ENCODE peak calls at places on chromosomes 4 and X, in ten cellular contexts. V is psoas muscle; A is astrocyte of the spinal cord; H is mucosa of descending colon; O is MM.1S; E is glutamatergic neuron; S is HFFc6; L is PC-3; W is uterus; K is CD8-positive, alpha-beta T cell. T is an unnamed sample.

GRCh38 chrX:40908026-40908425 is 172.7 kb upstream of the MED14 start:
- DNase-seq in E (no peak), A (peak), L (peak), K (no peak), H (no peak), V (no peak), O (no peak), S (no peak), W (no peak), T (no peak)

GRCh38 chr4:172952052-172952451 is 216.6 kb upstream of the GALNT7 start:
- DNase-seq in H (no peak), A (no peak), L (no peak), W (no peak), E (no peak), K (no peak), V (no peak), S (no peak), O (no peak), T (no peak)

GRCh38 chrX:107559506-107559905 is 68.8 kb upstream of the PRPS1 start:
- DNase-seq in V (no peak), A (no peak), O (no peak), K (no peak), H (no peak), S (no peak), W (no peak), E (no peak), L (no peak), T (no peak)

GRCh38 chr4:116878280-116878679 is 207.1 kb downstream of the TRAM1L1 start:
- DNase-seq in W (no peak), A (no peak), H (no peak), K (no peak), L (no peak), S (no peak), O (no peak), V (no peak), E (no peak), T (no peak)

GRCh38 chr4:151576627-151577026 is 167.7 kb downstream of the FHIP1A start:
- DNase-seq in A (no peak), H (no peak), S (no peak), L (no peak), E (no peak), O (no peak), K (no peak), W (no peak), V (no peak), T (no peak)

GRCh38 chrX:9882669-9883446 is 84.3 kb upstream of the CLDN34 start:
- DNase-seq in S (no peak), E (no peak), W (no peak), V (no peak), H (no peak), O (no peak), A (no peak), L (no peak), K (no peak), T (no peak)

GRCh38 chr4:139015948-139016451 is 419 bp downstream of the NOCT start:
- DNase-seq in S (peak), V (no peak), O (peak), L (no peak), K (peak), E (no peak), W (no peak), H (peak), A (peak), T (peak)

GRCh38 chr4:1403177-1403583 is 3.1 kb downstream of the NKX1-1 start:
- DNase-seq in K (no peak), V (no peak), E (peak), S (no peak), A (no peak), O (no peak), L (no peak), H (no peak), W (no peak), T (no peak)

GRCh38 chr4:183757105-183757504 is 98.0 kb downstream of the TRAPPC11 start:
- DNase-seq in K (no peak), S (no peak), A (no peak), O (no peak), H (no peak), W (no peak), L (peak), V (no peak), E (no peak), T (peak)

GRCh38 chrX:64204701-64205440 is 637 bp downstream of the AMER1 start:
- DNase-seq in S (no peak), E (peak), O (peak), H (peak), A (peak), K (peak), W (peak), V (peak), L (peak), T (peak)

GRCh38 chr4:61522312-61522711 is 322.2 kb downstream of the ADGRL3 start:
- DNase-seq in L (no peak), O (no peak), H (no peak), W (no peak), S (no peak), E (no peak), V (no peak), K (no peak), A (no peak), T (no peak)

GRCh38 chrX:69189972-69190371 is 24.7 kb upstream of the PJA1 start:
- DNase-seq in V (no peak), O (no peak), H (peak), S (no peak), E (peak), A (no peak), W (peak), L (no peak), K (no peak), T (no peak)

GRCh38 chr4:108498925-108499324 is 121.5 kb upstream of the RPL34 start:
- DNase-seq in V (no peak), K (no peak), L (no peak), E (no peak), H (no peak), A (no peak), O (no peak), W (no peak), S (no peak), T (no peak)

GRCh38 chr4:104493071-104493831 is 1.4 kb downstream of the CXXC4 start:
- DNase-seq in A (no peak), O (peak), L (no peak), S (no peak), K (no peak), V (no peak), H (no peak), W (no peak), E (no peak), T (no peak)

GRCh38 chr4:89765966-89766365 is 71.0 kb downstream of the SNCA start:
- DNase-seq in W (no peak), V (no peak), K (no peak), H (peak), E (no peak), O (no peak), L (no peak), A (peak), S (peak), T (peak)

GRCh38 chr4:182973421-182974340 is 56.5 kb upstream of the DCTD start:
- DNase-seq in K (no peak), V (no peak), W (no peak), H (no peak), A (peak), L (peak), E (no peak), O (no peak), S (no peak), T (no peak)

GRCh38 chrX:79161655-79162054 is 17.2 kb downstream of the GPR174 start:
- DNase-seq in V (no peak), K (peak), A (no peak), L (no peak), S (no peak), W (no peak), H (peak), O (peak), E (no peak), T (no peak)

GRCh38 chrX:19863237-19864223 is 23.9 kb downstream of the SH3KBP1 start:
- DNase-seq in A (no peak), W (no peak), H (no peak), V (no peak), S (no peak), K (no peak), E (no peak), L (no peak), O (no peak), T (no peak)

GRCh38 chr4:153465583-153465921 is 608 bp upstream of the TMEM131L start:
- DNase-seq in O (peak), E (peak), H (peak), A (peak), K (peak), L (peak), S (peak), W (peak), V (peak), T (peak)

GRCh38 chr4:14994242-14994641 is 8.0 kb upstream of the CPEB2 start:
- DNase-seq in S (no peak), W (no peak), V (no peak), L (peak), A (peak), E (no peak), K (no peak), O (no peak), H (no peak), T (peak)

GRCh38 chrX:31656013-31656412 is 584.2 kb upstream of the FTHL17 start:
- DNase-seq in V (no peak), O (no peak), E (no peak), W (no peak), K (no peak), H (no peak), L (no peak), S (peak), A (peak), T (no peak)

GRCh38 chrX:153887385-153887784 is 1.4 kb upstream of the L1CAM start:
- DNase-seq in S (no peak), E (no peak), L (no peak), A (no peak), K (no peak), V (no peak), O (no peak), W (no peak), H (no peak), T (no peak)

GRCh38 chrX:44203791-44204190 is 139.7 kb downstream of the EFHC2 start:
- DNase-seq in A (no peak), H (no peak), O (no peak), V (no peak), E (no peak), W (no peak), K (no peak), L (peak), S (no peak), T (peak)
- TF ChIP-seq CTCF in A (peak), H (no peak), O (no peak), V (no peak), E (no peak), W (no peak), K (no peak), L (peak), S (no peak), T (no peak)

DNA sequence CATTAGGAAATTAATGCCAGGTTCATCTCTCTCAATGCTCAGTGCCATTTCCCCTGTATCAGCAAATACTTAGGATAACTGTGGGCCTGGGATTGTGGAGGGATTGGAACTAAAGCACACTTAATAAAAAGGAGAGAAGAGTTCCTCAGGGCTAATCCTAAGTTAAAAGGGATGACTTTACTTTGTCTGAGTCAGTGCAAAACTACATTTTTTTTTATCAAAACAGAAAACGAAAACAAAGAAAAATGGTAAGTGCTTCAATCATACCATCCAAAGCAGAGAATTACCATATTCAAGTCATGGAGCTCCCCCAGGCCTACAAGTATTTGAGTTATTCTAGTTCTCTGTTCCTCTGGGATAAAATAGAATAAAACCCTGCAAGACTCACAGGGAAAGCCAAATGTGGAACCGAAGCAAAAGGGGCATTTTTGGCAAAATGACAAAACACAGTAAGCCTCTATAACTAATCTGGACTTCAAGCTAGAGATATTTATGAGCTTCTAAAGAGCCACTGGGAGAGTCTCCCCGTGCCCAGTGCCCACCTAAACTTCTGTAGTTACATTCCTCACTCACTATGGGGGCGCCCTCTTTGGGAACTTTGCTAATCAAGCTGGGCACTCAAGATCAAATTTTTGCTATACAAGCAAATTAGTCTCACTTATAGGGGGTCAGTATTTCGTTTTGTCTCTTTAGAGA is 53.4 kb downstream of the PALLD start:
- DNase-seq in H (no peak), S (peak), V (no peak), W (no peak), L (peak), E (no peak), A (peak), K (no peak), O (no peak), T (no peak)
- TF ChIP-seq CTCF in H (no peak), S (peak), V (no peak), W (no peak), L (no peak), E (no peak), A (no peak), K (no peak), O (no peak), T (no peak)

DNA sequence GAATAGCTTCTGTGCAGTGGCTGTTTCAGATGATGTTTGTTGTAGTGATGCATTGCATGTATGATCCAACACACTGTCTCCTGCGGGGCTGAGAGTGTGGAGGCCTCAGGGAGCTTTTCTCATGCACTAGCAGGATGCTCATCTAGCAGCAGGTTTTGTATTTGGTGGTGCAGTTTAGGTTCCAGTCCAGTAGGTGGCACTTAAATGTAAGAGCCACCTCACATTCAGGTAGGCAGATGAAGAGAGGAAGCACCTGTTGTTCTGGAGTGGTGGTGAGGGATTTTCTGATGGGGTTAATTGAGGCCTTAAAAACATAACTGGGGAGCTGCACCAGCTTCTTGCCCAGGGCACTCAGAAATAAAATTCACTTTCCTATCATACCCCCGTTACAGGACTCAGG is 300.9 kb downstream of the SPIN4 start:
- DNase-seq in A (no peak), O (peak), W (no peak), V (no peak), L (peak), K (no peak), E (no peak), H (no peak), S (no peak), T (no peak)
- TF ChIP-seq CTCF in A (no peak), O (peak), W (no peak), V (no peak), L (peak), K (no peak), E (no peak), H (no peak), S (no peak), T (peak)

DNA sequence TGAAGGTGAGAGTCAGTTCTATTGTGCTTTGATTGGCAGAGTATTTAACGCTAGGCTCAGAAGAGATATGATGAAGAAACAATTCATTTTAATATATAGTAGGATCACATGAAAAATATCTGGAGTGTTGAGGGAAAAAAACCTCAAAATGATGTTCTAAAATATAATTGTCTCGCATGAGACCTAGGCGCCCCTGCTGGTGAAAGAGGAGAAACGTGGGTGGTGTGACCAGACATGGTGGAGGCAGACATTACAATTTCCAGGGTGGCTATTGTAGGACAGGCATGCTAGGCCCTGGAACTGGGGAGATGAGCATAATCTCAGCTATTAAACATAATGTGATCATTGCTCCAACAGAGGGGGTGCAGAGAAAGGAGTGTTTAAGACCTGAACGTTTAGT is 210.0 kb downstream of the HS3ST1 start:
- DNase-seq in H (no peak), E (no peak), O (no peak), A (no peak), W (no peak), S (no peak), L (no peak), K (no peak), V (no peak), T (peak)
- TF ChIP-seq CTCF in H (no peak), E (no peak), O (peak), A (no peak), W (no peak), S (peak), L (no peak), K (no peak), V (no peak), T (no peak)

GRCh38 chr4:177237291-177237690 is 72.4 kb upstream of the NEIL3 start:
- DNase-seq in S (no peak), O (no peak), V (no peak), A (no peak), W (no peak), E (no peak), H (no peak), L (no peak), K (no peak), T (no peak)

GRCh38 chr4:177242651-177243296 is 66.9 kb upstream of the NEIL3 start:
- DNase-seq in A (peak), K (no peak), V (no peak), E (no peak), O (no peak), L (no peak), W (no peak), S (peak), H (no peak), T (no peak)

GRCh38 chr4:177239475-177239874 is 70.2 kb upstream of the NEIL3 start:
- DNase-seq in W (no peak), E (no peak), O (no peak), V (no peak), L (no peak), A (no peak), K (no peak), S (no peak), H (no peak), T (no peak)

GRCh38 chr4:177236889-177237288 is 72.8 kb upstream of the NEIL3 start:
- DNase-seq in E (no peak), A (no peak), H (no peak), S (no peak), V (no peak), L (no peak), W (no peak), K (no peak), O (no peak), T (no peak)

GRCh38 chr4:177239878-177240277 is 69.8 kb upstream of the NEIL3 start:
- DNase-seq in H (no peak), K (no peak), L (no peak), E (no peak), O (no peak), V (no peak), S (no peak), W (no peak), A (no peak), T (no peak)
- TF ChIP-seq CTCF in H (no peak), K (no peak), L (no peak), E (no peak), O (no peak), V (no peak), S (no peak), W (no peak), A (no peak), T (no peak)

DNA sequence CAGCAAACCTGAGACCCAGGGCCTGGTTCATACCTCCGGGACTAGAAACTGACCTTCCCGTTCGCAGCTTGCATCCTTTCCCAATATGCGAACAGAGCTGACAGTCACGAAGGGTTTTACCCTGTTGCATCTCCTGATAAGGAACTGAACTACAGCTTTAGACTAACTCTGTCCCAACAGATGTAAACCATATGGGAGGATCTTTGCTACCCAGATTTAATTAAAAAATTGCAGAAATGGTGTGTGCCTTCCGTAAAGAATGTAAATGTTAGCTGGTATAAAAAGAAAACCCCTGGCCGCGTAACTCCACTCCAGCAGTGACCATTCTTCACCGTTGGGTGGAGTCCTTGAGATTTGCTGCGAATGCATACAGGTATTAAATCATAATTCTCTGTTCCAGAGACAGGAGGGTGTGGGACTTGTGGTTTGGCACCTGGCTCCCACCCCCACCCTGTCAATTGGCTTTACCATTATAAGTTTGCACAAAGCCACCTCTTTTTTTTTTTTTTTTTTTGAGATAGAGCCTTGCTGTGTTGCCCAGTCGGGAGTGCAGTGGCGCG is 40.6 kb upstream of the SORCS2 start:
- DNase-seq in H (peak), W (no peak), S (no peak), A (no peak), K (no peak), E (no peak), L (peak), V (no peak), O (no peak), T (peak)
- TF ChIP-seq CTCF in H (peak), W (no peak), S (peak), A (no peak), K (no peak), E (no peak), L (peak), V (no peak), O (peak), T (peak)

GRCh38 chrX:129346574-129346973 is 176.7 kb downstream of the SMARCA1 start:
- DNase-seq in E (no peak), H (no peak), L (no peak), W (no peak), A (no peak), S (no peak), O (no peak), V (no peak), K (no peak), T (no peak)

GRCh38 chrX:129347291-129347690 is 176.0 kb downstream of the SMARCA1 start:
- DNase-seq in H (no peak), L (no peak), V (no peak), O (no peak), S (no peak), K (no peak), E (no peak), A (no peak), W (no peak), T (no peak)
- TF ChIP-seq CTCF in H (no peak), L (no peak), V (no peak), O (peak), S (peak), K (no peak), E (no peak), A (peak), W (no peak), T (no peak)

T was measured in MCF 10A.